ENCODE peak calls at places on chromosome 4, in nine cellular contexts. One of them, this sample, is unnamed.

GRCh38 chr4:6892190-6892908 is 17.3 kb upstream of the TBC1D14 start:
- DNase-seq in sciatic nerve: no peak
- DNase-seq in pancreas: peak
- DNase-seq in NCI-H2081: no peak
- DNase-seq in SK-MEL-5: no peak
- DNase-seq in cardiac muscle cell: peak
- DNase-seq in WTC11: peak
- DNase-seq in CD8-positive, alpha-beta memory T cell: no peak
- DNase-seq in bronchial epithelial cell: no peak
- DNase-seq in this sample: peak

GRCh38 chr4:172851534-172851933 is 317.1 kb upstream of the GALNT7 start:
- DNase-seq in sciatic nerve: no peak
- DNase-seq in pancreas: no peak
- DNase-seq in NCI-H2081: no peak
- DNase-seq in SK-MEL-5: peak
- DNase-seq in cardiac muscle cell: no peak
- DNase-seq in WTC11: no peak
- DNase-seq in CD8-positive, alpha-beta memory T cell: no peak
- DNase-seq in bronchial epithelial cell: peak
- DNase-seq in this sample: no peak

GRCh38 chr4:132548463-132548862 is 600.6 kb upstream of the PCDH10 start:
- DNase-seq in sciatic nerve: no peak
- DNase-seq in pancreas: no peak
- DNase-seq in NCI-H2081: no peak
- DNase-seq in SK-MEL-5: no peak
- DNase-seq in cardiac muscle cell: no peak
- DNase-seq in WTC11: peak
- DNase-seq in CD8-positive, alpha-beta memory T cell: no peak
- DNase-seq in bronchial epithelial cell: no peak
- DNase-seq in this sample: no peak

GRCh38 chr4:89111833-89112563 is 665 bp downstream of the TIGD2 start:
- DNase-seq in sciatic nerve: no peak
- DNase-seq in pancreas: no peak
- DNase-seq in NCI-H2081: peak
- DNase-seq in SK-MEL-5: peak
- DNase-seq in cardiac muscle cell: peak
- DNase-seq in WTC11: no peak
- DNase-seq in CD8-positive, alpha-beta memory T cell: no peak
- DNase-seq in bronchial epithelial cell: peak
- DNase-seq in this sample: no peak

GRCh38 chr4:5956285-5957021 is 61.8 kb downstream of the C4orf50 start:
- DNase-seq in sciatic nerve: peak
- DNase-seq in pancreas: peak
- DNase-seq in NCI-H2081: peak
- DNase-seq in SK-MEL-5: no peak
- DNase-seq in cardiac muscle cell: no peak
- DNase-seq in WTC11: peak
- DNase-seq in CD8-positive, alpha-beta memory T cell: no peak
- DNase-seq in bronchial epithelial cell: no peak
- DNase-seq in this sample: no peak

GRCh38 chr4:4619821-4620220 is 78.0 kb upstream of the STX18 start:
- DNase-seq in sciatic nerve: no peak
- DNase-seq in pancreas: no peak
- DNase-seq in NCI-H2081: no peak
- DNase-seq in SK-MEL-5: no peak
- DNase-seq in cardiac muscle cell: no peak
- DNase-seq in WTC11: no peak
- DNase-seq in CD8-positive, alpha-beta memory T cell: no peak
- DNase-seq in bronchial epithelial cell: no peak
- DNase-seq in this sample: no peak

GRCh38 chr4:146522862-146523205 is 1.1 kb upstream of the SLC10A7 start:
- DNase-seq in sciatic nerve: no peak
- DNase-seq in pancreas: no peak
- DNase-seq in NCI-H2081: no peak
- DNase-seq in SK-MEL-5: peak
- DNase-seq in cardiac muscle cell: no peak
- DNase-seq in WTC11: no peak
- DNase-seq in CD8-positive, alpha-beta memory T cell: no peak
- DNase-seq in bronchial epithelial cell: peak
- DNase-seq in this sample: no peak

GRCh38 chr4:6198768-6199343 is 1.5 kb downstream of the JAKMIP1 start:
- DNase-seq in sciatic nerve: peak
- DNase-seq in pancreas: no peak
- DNase-seq in NCI-H2081: no peak
- DNase-seq in SK-MEL-5: no peak
- DNase-seq in cardiac muscle cell: peak
- DNase-seq in WTC11: peak
- DNase-seq in CD8-positive, alpha-beta memory T cell: peak
- DNase-seq in bronchial epithelial cell: no peak
- DNase-seq in this sample: peak

GRCh38 chr4:99665981-99666380 is 8.4 kb upstream of the C4orf54 start:
- DNase-seq in sciatic nerve: no peak
- DNase-seq in pancreas: no peak
- DNase-seq in NCI-H2081: peak
- DNase-seq in SK-MEL-5: no peak
- DNase-seq in cardiac muscle cell: no peak
- DNase-seq in WTC11: no peak
- DNase-seq in CD8-positive, alpha-beta memory T cell: no peak
- DNase-seq in bronchial epithelial cell: no peak
- DNase-seq in this sample: no peak

GRCh38 chr4:137082051-137082450 is 450.2 kb downstream of the PCDH18 start:
- DNase-seq in sciatic nerve: no peak
- DNase-seq in pancreas: no peak
- DNase-seq in NCI-H2081: no peak
- DNase-seq in SK-MEL-5: no peak
- DNase-seq in cardiac muscle cell: no peak
- DNase-seq in WTC11: no peak
- DNase-seq in CD8-positive, alpha-beta memory T cell: no peak
- DNase-seq in bronchial epithelial cell: no peak
- DNase-seq in this sample: no peak

GRCh38 chr4:165621983-165622382 is 243.2 kb downstream of the CPE start:
- DNase-seq in sciatic nerve: no peak
- DNase-seq in pancreas: no peak
- DNase-seq in NCI-H2081: no peak
- DNase-seq in SK-MEL-5: no peak
- DNase-seq in cardiac muscle cell: no peak
- DNase-seq in WTC11: no peak
- DNase-seq in CD8-positive, alpha-beta memory T cell: no peak
- DNase-seq in bronchial epithelial cell: peak
- DNase-seq in this sample: no peak

GRCh38 chr4:152937535-152938236 is 1.6 kb downstream of the FHDC1 start:
- DNase-seq in sciatic nerve: peak
- DNase-seq in pancreas: peak
- DNase-seq in NCI-H2081: no peak
- DNase-seq in SK-MEL-5: peak
- DNase-seq in cardiac muscle cell: peak
- DNase-seq in WTC11: peak
- DNase-seq in CD8-positive, alpha-beta memory T cell: no peak
- DNase-seq in bronchial epithelial cell: no peak
- DNase-seq in this sample: no peak

GRCh38 chr4:41359069-41359769 is 102.5 kb downstream of the UCHL1 start:
- DNase-seq in sciatic nerve: no peak
- DNase-seq in pancreas: no peak
- DNase-seq in NCI-H2081: no peak
- DNase-seq in SK-MEL-5: peak
- DNase-seq in cardiac muscle cell: no peak
- DNase-seq in WTC11: peak
- DNase-seq in CD8-positive, alpha-beta memory T cell: no peak
- DNase-seq in bronchial epithelial cell: no peak
- DNase-seq in this sample: no peak

GRCh38 chr4:106314960-106315359 is 1.0 kb downstream of the TBCK start:
- DNase-seq in sciatic nerve: no peak
- DNase-seq in pancreas: no peak
- DNase-seq in NCI-H2081: no peak
- DNase-seq in SK-MEL-5: no peak
- DNase-seq in cardiac muscle cell: no peak
- DNase-seq in WTC11: no peak
- DNase-seq in CD8-positive, alpha-beta memory T cell: no peak
- DNase-seq in bronchial epithelial cell: no peak
- DNase-seq in this sample: no peak

GRCh38 chr4:147312376-147313046 is 168.4 kb upstream of the EDNRA start:
- DNase-seq in sciatic nerve: no peak
- DNase-seq in pancreas: no peak
- DNase-seq in NCI-H2081: peak
- DNase-seq in SK-MEL-5: no peak
- DNase-seq in cardiac muscle cell: peak
- DNase-seq in WTC11: no peak
- DNase-seq in CD8-positive, alpha-beta memory T cell: no peak
- DNase-seq in bronchial epithelial cell: peak
- DNase-seq in this sample: no peak

GRCh38 chr4:84968936-84969335 is 2.4 kb upstream of the WDFY3 start:
- DNase-seq in sciatic nerve: no peak
- DNase-seq in pancreas: no peak
- DNase-seq in NCI-H2081: no peak
- DNase-seq in SK-MEL-5: no peak
- DNase-seq in cardiac muscle cell: no peak
- DNase-seq in WTC11: no peak
- DNase-seq in CD8-positive, alpha-beta memory T cell: no peak
- DNase-seq in bronchial epithelial cell: no peak
- DNase-seq in this sample: no peak

GRCh38 chr4:71559957-71560541 is 221.2 kb downstream of the SLC4A4 start:
- DNase-seq in sciatic nerve: no peak
- DNase-seq in pancreas: no peak
- DNase-seq in NCI-H2081: no peak
- DNase-seq in SK-MEL-5: no peak
- DNase-seq in cardiac muscle cell: no peak
- DNase-seq in WTC11: no peak
- DNase-seq in CD8-positive, alpha-beta memory T cell: no peak
- DNase-seq in bronchial epithelial cell: peak
- DNase-seq in this sample: no peak

GRCh38 chr4:105560488-105560887 is 8.1 kb downstream of the ARHGEF38 start:
- DNase-seq in sciatic nerve: no peak
- DNase-seq in pancreas: no peak
- DNase-seq in NCI-H2081: no peak
- DNase-seq in SK-MEL-5: no peak
- DNase-seq in cardiac muscle cell: no peak
- DNase-seq in WTC11: no peak
- DNase-seq in CD8-positive, alpha-beta memory T cell: no peak
- DNase-seq in bronchial epithelial cell: peak
- DNase-seq in this sample: no peak

GRCh38 chr4:39044364-39044946 is 12.2 kb upstream of the TMEM156 start:
- DNase-seq in sciatic nerve: peak
- DNase-seq in pancreas: peak
- DNase-seq in NCI-H2081: peak
- DNase-seq in SK-MEL-5: peak
- DNase-seq in cardiac muscle cell: peak
- DNase-seq in WTC11: peak
- DNase-seq in CD8-positive, alpha-beta memory T cell: peak
- DNase-seq in bronchial epithelial cell: peak
- DNase-seq in this sample: peak

GRCh38 chr4:175306436-175306835 is 388.3 kb downstream of the ADAM29 start:
- DNase-seq in sciatic nerve: no peak
- DNase-seq in pancreas: no peak
- DNase-seq in NCI-H2081: no peak
- DNase-seq in SK-MEL-5: no peak
- DNase-seq in cardiac muscle cell: no peak
- DNase-seq in WTC11: no peak
- DNase-seq in CD8-positive, alpha-beta memory T cell: no peak
- DNase-seq in bronchial epithelial cell: no peak
- DNase-seq in this sample: no peak

GRCh38 chr4:128831526-128832252 is 22.2 kb downstream of the JADE1 start:
- DNase-seq in sciatic nerve: no peak
- DNase-seq in pancreas: no peak
- DNase-seq in NCI-H2081: peak
- DNase-seq in SK-MEL-5: no peak
- DNase-seq in cardiac muscle cell: no peak
- DNase-seq in WTC11: no peak
- DNase-seq in CD8-positive, alpha-beta memory T cell: no peak
- DNase-seq in bronchial epithelial cell: no peak
- DNase-seq in this sample: no peak

GRCh38 chr4:83285022-83285387 is 407 bp upstream of the COQ2 start:
- DNase-seq in sciatic nerve: no peak
- DNase-seq in pancreas: no peak
- DNase-seq in NCI-H2081: peak
- DNase-seq in SK-MEL-5: peak
- DNase-seq in cardiac muscle cell: peak
- DNase-seq in WTC11: no peak
- DNase-seq in CD8-positive, alpha-beta memory T cell: no peak
- DNase-seq in bronchial epithelial cell: peak
- DNase-seq in this sample: no peak

GRCh38 chr4:83282049-83282535 is 2.5 kb downstream of the COQ2 start:
- DNase-seq in sciatic nerve: no peak
- DNase-seq in pancreas: no peak
- DNase-seq in NCI-H2081: peak
- DNase-seq in SK-MEL-5: peak
- DNase-seq in cardiac muscle cell: peak
- DNase-seq in WTC11: no peak
- DNase-seq in CD8-positive, alpha-beta memory T cell: peak
- DNase-seq in bronchial epithelial cell: peak
- DNase-seq in this sample: no peak

GRCh38 chr4:81499840-81500239 is 28.1 kb upstream of the RASGEF1B start:
- DNase-seq in sciatic nerve: no peak
- DNase-seq in pancreas: no peak
- DNase-seq in NCI-H2081: peak
- DNase-seq in SK-MEL-5: no peak
- DNase-seq in cardiac muscle cell: no peak
- DNase-seq in WTC11: no peak
- DNase-seq in CD8-positive, alpha-beta memory T cell: no peak
- DNase-seq in bronchial epithelial cell: no peak
- DNase-seq in this sample: no peak

GRCh38 chr4:47926667-47927258 is 12.4 kb upstream of the NFXL1 start:
- DNase-seq in sciatic nerve: peak
- DNase-seq in pancreas: peak
- DNase-seq in NCI-H2081: peak
- DNase-seq in SK-MEL-5: peak
- DNase-seq in cardiac muscle cell: peak
- DNase-seq in WTC11: peak
- DNase-seq in CD8-positive, alpha-beta memory T cell: peak
- DNase-seq in bronchial epithelial cell: peak
- DNase-seq in this sample: no peak

GRCh38 chr4:4853371-4853823 is 6.1 kb upstream of the MSX1 start:
- DNase-seq in sciatic nerve: no peak
- DNase-seq in pancreas: no peak
- DNase-seq in NCI-H2081: no peak
- DNase-seq in SK-MEL-5: no peak
- DNase-seq in cardiac muscle cell: no peak
- DNase-seq in WTC11: peak
- DNase-seq in CD8-positive, alpha-beta memory T cell: no peak
- DNase-seq in bronchial epithelial cell: no peak
- DNase-seq in this sample: peak

GRCh38 chr4:145279122-145279960 is 99.0 kb upstream of the OTUD4 start:
- DNase-seq in sciatic nerve: no peak
- DNase-seq in pancreas: no peak
- DNase-seq in NCI-H2081: no peak
- DNase-seq in SK-MEL-5: no peak
- DNase-seq in cardiac muscle cell: peak
- DNase-seq in WTC11: no peak
- DNase-seq in CD8-positive, alpha-beta memory T cell: no peak
- DNase-seq in bronchial epithelial cell: peak
- DNase-seq in this sample: no peak

GRCh38 chr4:184747034-184747830 is 13.3 kb upstream of the CENPU start:
- DNase-seq in sciatic nerve: no peak
- DNase-seq in pancreas: peak
- DNase-seq in NCI-H2081: no peak
- DNase-seq in SK-MEL-5: no peak
- DNase-seq in cardiac muscle cell: no peak
- DNase-seq in WTC11: no peak
- DNase-seq in CD8-positive, alpha-beta memory T cell: no peak
- DNase-seq in bronchial epithelial cell: peak
- DNase-seq in this sample: no peak

GRCh38 chr4:13476152-13476551 is 8.0 kb downstream of the RAB28 start:
- DNase-seq in sciatic nerve: no peak
- DNase-seq in pancreas: no peak
- DNase-seq in NCI-H2081: no peak
- DNase-seq in SK-MEL-5: no peak
- DNase-seq in cardiac muscle cell: no peak
- DNase-seq in WTC11: no peak
- DNase-seq in CD8-positive, alpha-beta memory T cell: no peak
- DNase-seq in bronchial epithelial cell: no peak
- DNase-seq in this sample: no peak